ENCODE peak calls at places on chromosomes 3 and 15, in seven cellular contexts. O, Q, P, F, U, L and M are unnamed samples.

GRCh38 chr3:191972714-191973398 is 511.9 kb downstream of the PYDC2 start:
- DNase-seq in P (no peak), F (no peak), O (no peak), U (no peak), Q (no peak), L (no peak), M (no peak)

GRCh38 chr15:40825661-40826088 is 2.8 kb downstream of the PPP1R14D start:
- DNase-seq in P (no peak), F (peak; percentile 46), L (no peak), O (no peak), Q (no peak), U (peak; percentile 62), M (no peak)

GRCh38 chr3:154953538-154953937 is 126.6 kb upstream of the MME start:
- DNase-seq in U (no peak), P (no peak), Q (no peak), O (no peak), F (no peak), L (no peak), M (no peak)

GRCh38 chr3:182092662-182093262 is 381.0 kb downstream of the SOX2 start:
- DNase-seq in L (peak; percentile 12), O (no peak), Q (no peak), F (no peak), P (peak; percentile 3), U (no peak), M (no peak)

GRCh38 chr15:92665100-92665555 is 9.6 kb upstream of the FAM174B start:
- DNase-seq in F (no peak), O (no peak), U (no peak), Q (no peak), P (no peak), L (no peak), M (no peak)

GRCh38 chr3:152458725-152459515 is 190.2 kb downstream of the MBNL1 start:
- DNase-seq in O (no peak), L (peak; percentile 49), P (no peak), U (no peak), F (no peak), Q (no peak), M (no peak)

GRCh38 chr3:88151358-88151757 is 1.6 kb downstream of the C3orf38 start:
- DNase-seq in U (no peak), O (no peak), P (no peak), Q (no peak), F (no peak), L (peak; percentile 5), M (no peak)

GRCh38 chr3:113330742-113331141 is 110.6 kb downstream of the CFAP44 start:
- DNase-seq in F (no peak), L (no peak), U (no peak), P (no peak), Q (no peak), O (no peak), M (no peak)

GRCh38 chr15:88794001-88794400 is 9.2 kb upstream of the ACAN start:
- DNase-seq in F (no peak), P (no peak), U (no peak), L (no peak), Q (no peak), O (no peak), M (no peak)